ENCODE peak calls at places on chromosomes 5 and 9, in four cellular contexts. Q is HepG2, J is K562, O is GM12878. K is an unnamed sample.

GRCh38 chr9:33125871-33126822 is 41.0 kb downstream of the B4GALT1 start:
- DNase-seq in Q (no peak), J (peak), O (no peak), K (no peak)

GRCh38 chr5:56829137-56829536 is 13.8 kb downstream of the MAP3K1 start:
- DNase-seq in Q (no peak), J (no peak), O (no peak), K (no peak)

GRCh38 chr5:172666251-172666650 is 25.2 kb downstream of the NEURL1B start:
- DNase-seq in Q (peak), J (peak), O (no peak), K (no peak)

GRCh38 chr5:67648201-67648671 is 451.6 kb upstream of the CD180 start:
- DNase-seq in Q (no peak), J (no peak), O (no peak), K (no peak)

GRCh38 chr5:130168211-130168610 is 263.9 kb downstream of the CHSY3 start:
- DNase-seq in Q (no peak), J (no peak), O (no peak), K (no peak)

GRCh38 chr5:173180331-173180730 is 36.0 kb downstream of the BNIP1 start:
- DNase-seq in Q (no peak), J (no peak), O (no peak), K (no peak)

GRCh38 chr9:135363556-135363955 is 116.0 kb upstream of the PPP1R26 start:
- DNase-seq in Q (no peak), J (no peak), O (no peak), K (no peak)

GRCh38 chr5:143014017-143014651 is 244.0 kb downstream of the ARHGAP26 start:
- DNase-seq in Q (no peak), J (peak), O (no peak), K (peak)

GRCh38 chr5:368162-369084 is 46.9 kb downstream of the AHRR start:
- DNase-seq in Q (no peak), J (no peak), O (peak), K (no peak)

GRCh38 chr9:98031935-98032334 is 24.6 kb upstream of the NANS start:
- DNase-seq in Q (no peak), J (no peak), O (no peak), K (no peak)

GRCh38 chr5:84758008-84758407 is 373.3 kb upstream of the EDIL3 start:
- DNase-seq in Q (no peak), J (no peak), O (no peak), K (no peak)

GRCh38 chr5:9207820-9208418 is 338.0 kb downstream of the SEMA5A start:
- DNase-seq in Q (peak), J (peak), O (no peak), K (peak)

GRCh38 chr9:13181652-13182051 is 97.8 kb downstream of the MPDZ start:
- DNase-seq in Q (peak), J (no peak), O (no peak), K (no peak)

GRCh38 chr5:151051066-151051930 is 29.5 kb downstream of the TNIP1 start:
- DNase-seq in Q (peak), J (peak), O (peak), K (peak)

GRCh38 chr5:75734913-75735789 is 17.9 kb upstream of the POC5 start:
- DNase-seq in Q (peak), J (peak), O (peak), K (peak)

GRCh38 chr9:136047775-136048559 is 47.1 kb downstream of the NACC2 start:
- DNase-seq in Q (no peak), J (no peak), O (no peak), K (no peak)

GRCh38 chr5:68320094-68320986 is 104.8 kb downstream of the PIK3R1 start:
- DNase-seq in Q (peak), J (peak), O (no peak), K (no peak)

GRCh38 chr9:73039253-73039915 is 86.5 kb upstream of the ALDH1A1 start:
- DNase-seq in Q (no peak), J (no peak), O (no peak), K (no peak)

GRCh38 chr9:76576344-76576743 is 117.4 kb downstream of the GCNT1 start:
- DNase-seq in Q (no peak), J (no peak), O (peak), K (no peak)

GRCh38 chr9:35611230-35611797 is 6.3 kb downstream of the TESK1 start:
- DNase-seq in Q (peak), J (peak), O (no peak), K (peak)

GRCh38 chr9:37471942-37472679 is 6.9 kb upstream of the ZBTB5 start:
- DNase-seq in Q (peak), J (no peak), O (no peak), K (no peak)

GRCh38 chr9:16505159-16505558 is 365.3 kb downstream of the BNC2 start:
- DNase-seq in Q (no peak), J (no peak), O (no peak), K (no peak)

GRCh38 chr9:129291041-129291501 is 113.0 kb upstream of the IER5L start:
- DNase-seq in Q (no peak), J (no peak), O (no peak), K (no peak)

GRCh38 chr5:173341911-173342535 is 13.8 kb upstream of the STC2 start:
- DNase-seq in Q (no peak), J (no peak), O (no peak), K (no peak)

GRCh38 chr9:116039312-116039711 is 114.3 kb upstream of the PAPPA start:
- DNase-seq in Q (no peak), J (no peak), O (no peak), K (no peak)

GRCh38 chr5:172007795-172008465 is 1.5 kb upstream of the FBXW11 start:
- DNase-seq in Q (no peak), J (no peak), O (no peak), K (no peak)

GRCh38 chr9:134025606-134026541 is 593 bp downstream of the BRD3OS start:
- DNase-seq in Q (peak), J (peak), O (no peak), K (peak)

GRCh38 chr9:123316053-123316718 is 39.8 kb upstream of the CRB2 start:
- DNase-seq in Q (peak), J (no peak), O (no peak), K (no peak)

GRCh38 chr9:21782207-21782606 is 20.2 kb upstream of the MTAP start:
- DNase-seq in Q (no peak), J (no peak), O (no peak), K (no peak)

GRCh38 chr5:38598296-38598993 is 42.0 kb upstream of the LIFR start:
- DNase-seq in Q (no peak), J (no peak), O (no peak), K (no peak)

GRCh38 chr5:104048231-104048630 is 485.6 kb upstream of the NUDT12 start:
- DNase-seq in Q (no peak), J (no peak), O (no peak), K (no peak)

GRCh38 chr5:174222891-174223290 is 177.4 kb downstream of the NSG2 start:
- DNase-seq in Q (no peak), J (no peak), O (no peak), K (no peak)

GRCh38 chr9:131087354-131087893 is 8.9 kb upstream of the AIF1L start:
- DNase-seq in Q (no peak), J (peak), O (no peak), K (no peak)

GRCh38 chr9:70113403-70114022 is 69.9 kb downstream of the MAMDC2 start:
- DNase-seq in Q (peak), J (peak), O (no peak), K (peak)
- TF ChIP-seq NFIC in Q (no peak), J (no peak), O (no peak), K (no peak)

DNA sequence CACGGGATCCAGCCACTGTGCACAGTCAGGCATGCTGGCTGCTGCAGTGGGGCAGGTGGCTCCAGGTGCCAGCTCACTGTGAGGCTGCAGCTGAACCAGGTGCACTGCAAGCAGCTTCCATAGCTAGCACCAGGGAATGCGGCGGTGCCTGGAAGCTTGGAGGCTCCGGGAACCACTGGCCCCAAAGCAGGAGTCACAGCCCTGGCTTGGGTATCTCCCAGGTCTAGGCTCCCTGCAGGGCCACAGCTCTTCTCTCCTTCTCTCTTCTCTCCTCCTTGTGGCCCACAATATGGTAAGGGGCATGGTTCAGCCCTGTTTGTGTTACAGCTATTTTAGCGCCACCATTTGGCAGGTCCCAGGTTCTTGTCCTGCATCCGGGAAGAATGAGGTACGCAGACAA is 6.7 kb upstream of the MTMR12 start:
- DNase-seq in Q (peak), J (no peak), O (no peak), K (no peak)
- TF ChIP-seq CTCF in Q (peak), J (peak), O (no peak), K (no peak)

GRCh38 chr9:92641092-92641809 is 28.7 kb downstream of the IPPK start:
- DNase-seq in Q (no peak), J (no peak), O (no peak), K (no peak)

GRCh38 chr9:92642041-92642451 is 27.9 kb downstream of the IPPK start:
- DNase-seq in Q (no peak), J (no peak), O (no peak), K (no peak)

GRCh38 chr9:92639791-92640271 is 30.1 kb downstream of the IPPK start:
- DNase-seq in Q (no peak), J (no peak), O (no peak), K (no peak)

GRCh38 chr9:92639124-92639523 is 30.8 kb downstream of the IPPK start:
- DNase-seq in Q (no peak), J (no peak), O (no peak), K (no peak)

GRCh38 chr9:92640398-92641091 is 29.4 kb downstream of the IPPK start:
- DNase-seq in Q (no peak), J (no peak), O (no peak), K (no peak)
- TF ChIP-seq NFIC in Q (no peak), J (no peak), O (no peak), K (no peak)

GRCh38 chr5:39714036-39714698 is 289.4 kb upstream of the DAB2 start:
- DNase-seq in Q (peak), J (peak), O (peak), K (peak)
- TF ChIP-seq CTCF in Q (peak), J (peak), O (peak), K (peak)

DNA sequence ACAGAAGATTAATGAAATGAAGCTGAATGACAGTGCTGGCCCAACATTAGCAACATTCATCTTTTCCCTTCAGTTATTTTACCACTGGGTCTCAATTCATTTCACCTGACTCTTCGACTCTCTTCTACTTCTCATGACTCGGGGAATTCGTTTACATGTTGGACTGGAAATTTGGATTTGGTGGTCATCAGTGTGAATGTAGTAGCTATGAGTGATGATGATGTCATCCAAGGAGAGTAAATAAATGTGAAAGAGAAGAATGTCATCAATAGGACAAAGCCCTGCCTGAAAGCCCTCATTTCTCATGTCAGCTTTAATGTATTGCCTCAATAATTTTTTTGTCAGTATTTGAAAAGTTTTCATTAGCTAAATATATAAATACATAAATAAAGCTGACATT is 21.9 kb upstream of the CFAP95 start:
- DNase-seq in Q (peak), J (no peak), O (no peak), K (no peak)
- TF ChIP-seq NFIC in Q (no peak), J (no peak), O (no peak), K (no peak)

DNA sequence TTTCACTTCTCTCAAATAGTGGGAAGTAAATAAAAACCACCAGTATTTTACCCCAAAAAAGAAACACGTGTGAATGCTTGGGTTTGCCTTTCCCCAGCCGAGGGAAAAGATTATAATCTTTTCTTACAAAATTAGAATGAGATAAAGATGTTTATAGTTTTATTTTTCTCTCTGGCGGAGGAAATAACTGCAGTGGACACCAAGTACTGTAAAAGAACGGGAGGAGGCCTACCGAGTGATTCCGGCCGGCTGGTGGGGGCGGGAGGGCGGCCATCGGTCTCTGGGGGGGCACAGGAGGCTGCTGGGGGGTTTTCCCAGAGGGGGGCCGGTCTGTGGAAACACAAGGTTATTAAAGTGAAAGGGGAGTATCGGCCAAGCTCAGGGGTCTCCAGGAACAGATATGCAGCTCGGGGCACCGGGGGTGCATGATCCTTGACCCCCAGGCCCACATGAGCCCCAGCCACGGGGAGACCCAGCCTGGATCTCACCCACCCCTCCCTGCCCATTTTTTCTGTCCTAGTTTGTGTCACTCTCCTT is 29.4 kb downstream of the LCP2 start:
- DNase-seq in Q (no peak), J (no peak), O (no peak), K (no peak)
- TF ChIP-seq CTCF in Q (no peak), J (no peak), O (no peak), K (no peak)

K was measured in SK-N-SH.